ENCODE peak calls at places on chromosomes 3 and 15, in eight cellular contexts. M is H7, J is NCI-H1694 treated with DMSO at 0.1 percent for 48 hours, D is WTC11, P is HFF-Myc, Y is activated T-cell treated with anti-CD3 and anti-CD28 coated beads for 1 hour, F is fibroblast of pulmonary artery, E is amniotic stem cell. L is an unnamed sample.
A peak's percentile ranks its signal among the peaks of the same experiment; 100 is the strongest.

GRCh38 chr15:43771816-43772215 is 5.0 kb downstream of the ELL3 start:
- DNase-seq in J (no peak), F (no peak), D (no peak), P (no peak), E (no peak), M (no peak), Y (no peak), L (no peak)

GRCh38 chr3:128572644-128573105 is 77.9 kb downstream of the RPN1 start:
- DNase-seq in D (peak; percentile 59), P (no peak), M (peak; percentile 88), J (peak; percentile 7), F (no peak), E (no peak), Y (no peak), L (no peak)

GRCh38 chr3:41141431-41142164 is 57.7 kb upstream of the CTNNB1 start:
- DNase-seq in E (no peak), J (no peak), M (no peak), Y (no peak), F (no peak), D (no peak), P (no peak), L (no peak)

GRCh38 chr3:134852893-134853351 is 57.9 kb downstream of the EPHB1 start:
- DNase-seq in E (no peak), D (no peak), J (no peak), P (no peak), F (no peak), M (no peak), Y (no peak), L (no peak)

GRCh38 chr3:127768346-127769008 is 53.8 kb downstream of the MGLL start:
- DNase-seq in Y (no peak), E (peak; percentile 84), D (no peak), P (peak; percentile 95), F (peak; percentile 97), M (no peak), J (no peak), L (peak; percentile 97)

GRCh38 chr15:48191574-48192225 is at the start of gene CTXN2:
- DNase-seq in P (no peak), Y (no peak), D (no peak), J (no peak), E (no peak), M (peak; percentile 7), F (no peak), L (no peak)

GRCh38 chr3:16504242-16504641 is 9.3 kb downstream of the RFTN1 start:
- DNase-seq in F (no peak), J (no peak), Y (no peak), P (no peak), M (no peak), D (no peak), E (no peak), L (no peak)

GRCh38 chr3:40096561-40097506 is 212.7 kb upstream of the EIF1B start:
- DNase-seq in Y (no peak), E (no peak), M (no peak), P (no peak), J (no peak), F (no peak), D (no peak), L (no peak)

GRCh38 chr3:87311309-87311708 is 34.9 kb upstream of the POU1F1 start:
- DNase-seq in J (no peak), Y (no peak), F (no peak), P (no peak), D (no peak), E (no peak), M (no peak), L (no peak)

GRCh38 chr3:143634991-143635390 is 213.3 kb downstream of the SLC9A9 start:
- DNase-seq in D (no peak), Y (no peak), E (no peak), P (no peak), F (no peak), J (no peak), M (no peak), L (no peak)

GRCh38 chr3:55252921-55253320 is 234.2 kb downstream of the WNT5A start:
- DNase-seq in M (no peak), Y (no peak), D (no peak), J (no peak), E (no peak), P (no peak), F (no peak), L (no peak)

GRCh38 chr15:65547841-65548240 is 17.6 kb downstream of the HACD3 start:
- DNase-seq in M (no peak), Y (no peak), E (no peak), J (no peak), P (no peak), F (no peak), D (no peak), L (no peak)

GRCh38 chr3:124108446-124108845 is 116.5 kb upstream of the ROPN1 start:
- DNase-seq in D (no peak), F (no peak), M (no peak), E (no peak), J (no peak), P (no peak), Y (no peak), L (no peak)

GRCh38 chr15:93072011-93072410 is 17.0 kb downstream of the RGMA start:
- DNase-seq in F (peak; percentile 62), D (no peak), M (peak; percentile 77), P (no peak), J (no peak), E (no peak), Y (no peak), L (no peak)

GRCh38 chr3:75687323-75687722 is 23.2 kb downstream of the FRG2C start:
- DNase-seq in M (no peak), E (no peak), Y (no peak), F (no peak), D (peak; percentile 51), P (no peak), J (no peak), L (no peak)

GRCh38 chr3:146184616-146185015 is 23.6 kb upstream of the PLOD2 start:
- DNase-seq in Y (no peak), E (no peak), M (no peak), P (no peak), J (no peak), F (peak; percentile 61), D (no peak), L (peak; percentile 54)

GRCh38 chr3:181715601-181716340 is 4.0 kb downstream of the SOX2 start:
- DNase-seq in J (no peak), P (no peak), D (no peak), E (no peak), F (no peak), M (peak; percentile 79), Y (no peak), L (no peak)

GRCh38 chr3:169147246-169148008 is 516.1 kb downstream of the MECOM start:
- DNase-seq in E (peak; percentile 26), M (peak; percentile 74), D (peak; percentile 77), J (peak; percentile 14), F (peak; percentile 86), Y (no peak), P (no peak), L (peak; percentile 74)

GRCh38 chr3:177194319-177194718 is 3.0 kb downstream of the TBL1XR1 start:
- DNase-seq in P (no peak), J (no peak), E (no peak), D (no peak), F (no peak), M (no peak), Y (no peak), L (no peak)

GRCh38 chr3:59595830-59596229 is 546.0 kb upstream of the CFAP20DC start:
- DNase-seq in M (peak; percentile 15), F (no peak), P (no peak), J (no peak), Y (no peak), D (no peak), E (no peak), L (no peak)

GRCh38 chr3:71035314-71035713 is 548.2 kb downstream of the FOXP1 start:
- DNase-seq in Y (no peak), E (no peak), D (no peak), F (peak; percentile 78), J (no peak), M (no peak), P (peak; percentile 65), L (no peak)

GRCh38 chr3:36373084-36373483 is 7.2 kb upstream of the STAC start:
- DNase-seq in J (no peak), D (no peak), F (peak; percentile 71), Y (no peak), P (no peak), M (no peak), E (no peak), L (no peak)

GRCh38 chr3:62480056-62480455 is 106.7 kb upstream of the FEZF2 start:
- DNase-seq in F (no peak), Y (no peak), J (no peak), P (no peak), M (no peak), D (no peak), E (no peak), L (no peak)

GRCh38 chr3:42507751-42508335 is 5.4 kb downstream of the VIPR1 start:
- DNase-seq in Y (no peak), J (no peak), M (no peak), F (no peak), D (peak; percentile 5), E (no peak), P (no peak), L (no peak)

GRCh38 chr3:38623539-38623938 is 25.9 kb downstream of the SCN5A start:
- DNase-seq in D (peak; percentile 69), F (no peak), Y (no peak), P (no peak), J (no peak), E (no peak), M (peak; percentile 89), L (no peak)

GRCh38 chr15:99176757-99177156 is 71.9 kb downstream of the SYNM start:
- DNase-seq in F (no peak), J (no peak), M (no peak), P (no peak), E (no peak), Y (no peak), D (no peak), L (no peak)

GRCh38 chr15:74531144-74531811 is 9.7 kb upstream of the ARID3B start:
- DNase-seq in E (no peak), P (no peak), D (peak; percentile 41), M (peak; percentile 68), F (peak; percentile 59), Y (no peak), J (no peak), L (no peak)

GRCh38 chr3:133962879-133963278 is 66.8 kb downstream of the SLCO2A1 start:
- DNase-seq in P (peak; percentile 56), D (no peak), E (peak; percentile 22), J (no peak), M (no peak), F (peak; percentile 59), Y (no peak), L (peak; percentile 73)

GRCh38 chr15:93048759-93049161 is 40.3 kb downstream of the RGMA start:
- DNase-seq in D (no peak), P (no peak), Y (no peak), M (peak; percentile 58), J (peak; percentile 77), E (no peak), F (no peak), L (peak; percentile 63)

GRCh38 chr3:13796683-13797460 is 83.0 kb downstream of the WNT7A start:
- DNase-seq in P (no peak), D (no peak), M (no peak), F (no peak), Y (no peak), E (no peak), J (no peak), L (no peak)

GRCh38 chr3:125512135-125512920 is 7.7 kb downstream of the SNX4 start:
- DNase-seq in M (no peak), F (peak; percentile 65), P (no peak), Y (no peak), D (no peak), E (peak; percentile 30), J (peak; percentile 71), L (peak; percentile 34)

L was measured in RWPE1.